ENCODE peak calls at places on chromosome 18, in eight cellular contexts. Q, C, V, O, H, D, X and N are unnamed samples.

GRCh38 chr18:9017170-9017899 is 85.2 kb upstream of the NDUFV2 start:
- DNase-seq in Q (peak), C (peak), V (peak), O (peak), H (peak), D (peak), X (peak), N (peak)

GRCh38 chr18:36322408-36322728 is 24.9 kb downstream of the FHOD3 start:
- DNase-seq in Q (no peak), C (no peak), V (no peak), O (no peak), H (no peak), D (no peak), X (no peak), N (no peak)

GRCh38 chr18:46705521-46705920 is 48.5 kb upstream of the LOXHD1 start:
- DNase-seq in Q (no peak), C (no peak), V (no peak), O (no peak), H (no peak), D (no peak), X (no peak), N (no peak)

GRCh38 chr18:48037481-48038271 is 107.2 kb upstream of the SMAD2 start:
- DNase-seq in Q (no peak), C (peak), V (peak), O (no peak), H (peak), D (no peak), X (no peak), N (no peak)

GRCh38 chr18:55318864-55319516 is 269.0 kb downstream of the TCF4 start:
- DNase-seq in Q (no peak), C (no peak), V (no peak), O (no peak), H (no peak), D (no peak), X (no peak), N (no peak)

GRCh38 chr18:10475633-10476388 is 21.4 kb downstream of the APCDD1 start:
- DNase-seq in Q (peak), C (no peak), V (no peak), O (no peak), H (no peak), D (no peak), X (peak), N (no peak)

GRCh38 chr18:61189376-61189775 is 143.9 kb upstream of the CDH20 start:
- DNase-seq in Q (no peak), C (no peak), V (no peak), O (no peak), H (no peak), D (no peak), X (no peak), N (no peak)

GRCh38 chr18:21739604-21740473 is 753 bp upstream of the MIB1 start:
- DNase-seq in Q (no peak), C (peak), V (peak), O (no peak), H (peak), D (peak), X (no peak), N (no peak)

GRCh38 chr18:51668632-51669031 is 471.2 kb upstream of the MEX3C start:
- DNase-seq in Q (no peak), C (no peak), V (no peak), O (no peak), H (no peak), D (no peak), X (no peak), N (no peak)

GRCh38 chr18:78986018-78986481 is 6.4 kb downstream of the SALL3 start:
- DNase-seq in Q (no peak), C (peak), V (no peak), O (no peak), H (no peak), D (no peak), X (peak), N (no peak)

GRCh38 chr18:57811477-57812125 is 8.5 kb upstream of the ATP8B1 start:
- DNase-seq in Q (no peak), C (no peak), V (no peak), O (no peak), H (no peak), D (no peak), X (no peak), N (no peak)
- H3K27ac ChIP-seq in Q (no peak), C (no peak), V (no peak), O (peak), H (no peak), D (no peak), X (no peak), N (no peak)

DNA sequence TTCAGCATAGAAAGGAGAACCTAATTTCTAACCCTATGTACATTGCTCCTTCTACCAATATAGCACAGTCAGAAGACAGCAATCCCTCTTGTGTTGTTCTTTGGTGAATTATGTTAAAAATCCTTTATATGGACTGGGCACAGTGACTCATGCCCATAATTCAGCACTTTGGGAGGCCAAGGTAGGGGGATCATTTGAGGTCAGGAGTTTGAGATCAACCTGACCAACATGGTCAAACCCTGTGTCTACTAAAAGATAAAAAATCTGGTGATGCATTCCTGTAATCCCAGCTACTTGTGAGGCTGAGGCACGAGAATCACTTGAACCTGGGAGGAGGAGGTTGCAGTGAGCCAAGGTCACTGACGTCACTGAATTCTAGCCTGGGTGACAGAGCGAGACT is 195.6 kb downstream of the TMX3 start:
- DNase-seq in Q (no peak), C (no peak), V (no peak), O (peak), H (no peak), D (no peak), X (no peak), N (no peak)
- H3K27ac ChIP-seq in Q (no peak), C (no peak), V (no peak), O (no peak), H (no peak), D (no peak), X (no peak), N (no peak)

GRCh38 chr18:70334728-70335329 is 46.0 kb downstream of the SOCS6 start:
- DNase-seq in Q (no peak), C (no peak), V (no peak), O (peak), H (no peak), D (peak), X (no peak), N (no peak)
- H3K27ac ChIP-seq in Q (no peak), C (no peak), V (no peak), O (no peak), H (no peak), D (no peak), X (no peak), N (peak)

DNA sequence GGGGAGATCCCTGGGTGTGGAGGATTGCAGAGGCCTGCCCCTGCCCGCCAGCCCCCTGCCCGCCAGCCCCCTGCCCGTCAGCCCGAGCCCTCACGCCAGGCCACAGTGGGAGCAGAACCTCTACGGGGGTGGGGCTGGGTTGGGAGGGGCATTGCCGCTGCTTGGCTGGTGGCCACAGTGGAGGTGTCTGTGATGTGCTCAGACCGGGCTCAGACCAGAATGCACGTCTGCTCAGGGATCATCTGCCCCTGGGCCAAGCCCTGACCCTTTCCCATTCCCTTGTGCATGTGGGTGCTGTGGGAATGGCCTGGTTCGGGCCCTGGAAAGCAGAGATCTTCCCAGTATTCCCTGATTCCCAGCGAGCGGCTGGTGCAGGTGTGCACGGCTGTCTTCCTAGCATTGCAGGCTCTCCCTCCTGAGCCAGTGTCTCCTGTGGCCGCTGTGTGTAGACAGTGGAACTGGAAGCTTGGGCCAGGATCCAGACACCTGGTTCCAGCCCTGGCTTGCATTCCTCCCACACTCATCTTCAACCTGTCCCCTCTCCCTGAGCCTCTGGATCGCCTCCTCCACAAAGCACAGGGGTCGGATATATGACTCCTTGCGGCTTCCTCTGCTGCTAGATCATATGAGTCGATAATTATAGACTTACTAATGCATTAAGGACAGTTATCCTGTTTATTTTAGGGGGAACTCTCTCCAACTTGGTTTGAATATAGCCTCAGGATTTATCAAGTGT is 161.5 kb downstream of the LDLRAD4 start:
- DNase-seq in Q (no peak), C (no peak), V (no peak), O (peak), H (no peak), D (no peak), X (no peak), N (no peak)
- H3K27ac ChIP-seq in Q (peak), C (no peak), V (peak), O (no peak), H (peak), D (no peak), X (no peak), N (no peak)

GRCh38 chr18:75249672-75250470 is 39.3 kb downstream of the TSHZ1 start:
- DNase-seq in Q (no peak), C (no peak), V (no peak), O (no peak), H (no peak), D (no peak), X (no peak), N (no peak)
- H3K27ac ChIP-seq in Q (peak), C (peak), V (no peak), O (no peak), H (peak), D (peak), X (peak), N (no peak)

GRCh38 chr18:59041296-59041695 is 98.4 kb upstream of the SEC11C start:
- DNase-seq in Q (no peak), C (no peak), V (no peak), O (no peak), H (no peak), D (no peak), X (no peak), N (no peak)
- H3K27ac ChIP-seq in Q (no peak), C (no peak), V (no peak), O (no peak), H (no peak), D (peak), X (no peak), N (peak)

DNA sequence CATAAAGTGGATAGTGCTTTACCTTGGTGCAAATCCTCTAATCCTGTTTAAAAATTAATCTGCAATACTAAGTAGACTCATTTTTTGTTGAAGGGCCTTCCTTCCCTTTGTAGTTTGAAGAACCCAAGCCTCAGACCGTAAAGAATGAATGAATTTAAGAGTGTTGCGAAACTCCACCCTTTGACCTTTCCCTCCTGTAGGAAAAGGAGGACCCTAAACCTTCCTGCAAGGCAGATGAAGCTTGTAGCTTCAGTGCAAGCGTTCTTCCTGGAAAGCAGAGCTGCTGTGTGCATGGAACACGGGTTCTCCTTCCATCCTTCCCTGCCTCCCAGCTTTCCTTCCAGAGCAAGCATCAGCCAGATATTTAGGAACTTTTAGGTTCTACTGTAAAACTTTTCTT is 1.7 kb downstream of the IMPA2 start:
- DNase-seq in Q (no peak), C (no peak), V (no peak), O (no peak), H (no peak), D (no peak), X (no peak), N (no peak)
- H3K27ac ChIP-seq in Q (no peak), C (no peak), V (no peak), O (no peak), H (no peak), D (no peak), X (no peak), N (no peak)

GRCh38 chr18:7681261-7681660 is 114.1 kb downstream of the PTPRM start:
- DNase-seq in Q (no peak), C (no peak), V (no peak), O (no peak), H (no peak), D (no peak), X (no peak), N (no peak)

GRCh38 chr18:7677424-7677823 is 110.3 kb downstream of the PTPRM start:
- DNase-seq in Q (no peak), C (no peak), V (no peak), O (no peak), H (no peak), D (no peak), X (no peak), N (no peak)

GRCh38 chr18:7676253-7676873 is 109.2 kb downstream of the PTPRM start:
- DNase-seq in Q (no peak), C (no peak), V (no peak), O (no peak), H (no peak), D (no peak), X (no peak), N (no peak)

GRCh38 chr18:7678801-7679200 is 111.7 kb downstream of the PTPRM start:
- DNase-seq in Q (no peak), C (no peak), V (no peak), O (no peak), H (no peak), D (no peak), X (no peak), N (no peak)

DNA sequence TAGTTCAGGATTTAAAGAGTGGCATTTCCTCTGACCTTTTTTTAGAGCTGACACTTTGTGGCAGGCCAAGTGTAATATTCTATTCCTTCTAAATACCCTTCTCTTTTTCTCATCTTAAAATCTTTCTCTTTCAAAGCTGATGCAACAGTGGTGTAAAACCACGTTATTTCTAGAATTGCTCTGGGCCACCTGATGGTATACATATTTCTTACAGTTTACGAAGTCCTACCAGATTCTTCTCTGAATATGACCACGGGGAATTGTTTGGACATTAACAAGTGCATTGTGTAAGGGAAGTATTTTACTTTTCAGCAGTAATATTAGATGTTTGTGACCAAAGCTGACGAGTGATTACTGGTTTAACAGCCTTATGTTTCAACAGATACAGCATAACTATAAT is 109.9 kb downstream of the PTPRM start:
- DNase-seq in Q (no peak), C (no peak), V (no peak), O (no peak), H (no peak), D (no peak), X (no peak), N (no peak)
- H3K27ac ChIP-seq in Q (no peak), C (no peak), V (peak), O (no peak), H (no peak), D (no peak), X (no peak), N (no peak)